ENCODE peak calls at places on chromosomes 13 and 19, in eight cellular contexts. One of them, this sample, is unnamed.

GRCh38 chr13:27632648-27633047 is 11.0 kb downstream of the POLR1D start:
- DNase-seq in cardiac fibroblast: no peak
- DNase-seq in foreskin fibroblast: no peak
- DNase-seq in neural crest cell: no peak
- DNase-seq in GM10248: no peak
- DNase-seq in A673: no peak
- DNase-seq in lower leg skin: no peak
- DNase-seq in GM20000: no peak
- DNase-seq in this sample: no peak

GRCh38 chr19:1624458-1624857 is 19.2 kb upstream of the UQCR11 start:
- DNase-seq in GM20000: peak; percentile 88
- DNase-seq in neural crest cell: peak; percentile 64
- DNase-seq in GM10248: peak; percentile 69
- DNase-seq in foreskin fibroblast: peak; percentile 28
- DNase-seq in A673: peak; percentile 92
- DNase-seq in lower leg skin: no peak
- DNase-seq in cardiac fibroblast: peak; percentile 49
- DNase-seq in this sample: no peak

GRCh38 chr13:48954086-48954485 is 21.6 kb upstream of the FNDC3A start:
- DNase-seq in GM20000: no peak
- DNase-seq in foreskin fibroblast: peak; percentile 36
- DNase-seq in cardiac fibroblast: peak; percentile 24
- DNase-seq in GM10248: no peak
- DNase-seq in neural crest cell: no peak
- DNase-seq in lower leg skin: no peak
- DNase-seq in A673: no peak
- DNase-seq in this sample: no peak

GRCh38 chr19:41434450-41434849 is 5.3 kb downstream of the DMAC2 start:
- DNase-seq in foreskin fibroblast: no peak
- DNase-seq in cardiac fibroblast: no peak
- DNase-seq in GM20000: no peak
- DNase-seq in A673: no peak
- DNase-seq in GM10248: no peak
- DNase-seq in lower leg skin: no peak
- DNase-seq in neural crest cell: no peak
- DNase-seq in this sample: no peak

GRCh38 chr13:84670245-84670644 is 788.0 kb upstream of the SLITRK1 start:
- DNase-seq in A673: no peak
- DNase-seq in GM10248: no peak
- DNase-seq in cardiac fibroblast: no peak
- DNase-seq in lower leg skin: no peak
- DNase-seq in GM20000: no peak
- DNase-seq in neural crest cell: no peak
- DNase-seq in foreskin fibroblast: no peak
- DNase-seq in this sample: no peak

GRCh38 chr13:53064721-53065120 is 36.1 kb downstream of the OLFM4 start:
- DNase-seq in GM20000: no peak
- DNase-seq in A673: peak; percentile 63
- DNase-seq in GM10248: no peak
- DNase-seq in neural crest cell: no peak
- DNase-seq in foreskin fibroblast: no peak
- DNase-seq in lower leg skin: no peak
- DNase-seq in cardiac fibroblast: no peak
- DNase-seq in this sample: no peak

GRCh38 chr19:58562126-58563033 is 4.0 kb upstream of the UBE2M start:
- DNase-seq in GM20000: peak; percentile 42
- DNase-seq in lower leg skin: peak; percentile 76
- DNase-seq in neural crest cell: no peak
- DNase-seq in foreskin fibroblast: peak; percentile 44
- DNase-seq in A673: peak; percentile 51
- DNase-seq in GM10248: no peak
- DNase-seq in cardiac fibroblast: peak; percentile 46
- DNase-seq in this sample: peak; percentile 55

GRCh38 chr13:109794095-109794494 is 7.7 kb upstream of the IRS2 start:
- DNase-seq in GM20000: no peak
- DNase-seq in cardiac fibroblast: no peak
- DNase-seq in neural crest cell: no peak
- DNase-seq in A673: no peak
- DNase-seq in foreskin fibroblast: no peak
- DNase-seq in GM10248: no peak
- DNase-seq in lower leg skin: no peak
- DNase-seq in this sample: no peak

GRCh38 chr19:8835446-8835845 is 3.3 kb downstream of the MBD3L1 start:
- DNase-seq in lower leg skin: no peak
- DNase-seq in foreskin fibroblast: no peak
- DNase-seq in A673: no peak
- DNase-seq in cardiac fibroblast: no peak
- DNase-seq in neural crest cell: no peak
- DNase-seq in GM20000: no peak
- DNase-seq in GM10248: no peak
- DNase-seq in this sample: no peak

GRCh38 chr13:39968646-39969475 is 313.4 kb downstream of the COG6 start:
- DNase-seq in GM20000: no peak
- DNase-seq in foreskin fibroblast: no peak
- DNase-seq in lower leg skin: no peak
- DNase-seq in GM10248: no peak
- DNase-seq in neural crest cell: no peak
- DNase-seq in A673: no peak
- DNase-seq in cardiac fibroblast: no peak
- DNase-seq in this sample: no peak

GRCh38 chr13:36447501-36447900 is 15.2 kb downstream of the CCNA1 start:
- DNase-seq in foreskin fibroblast: no peak
- DNase-seq in cardiac fibroblast: peak; percentile 32
- DNase-seq in GM20000: no peak
- DNase-seq in lower leg skin: no peak
- DNase-seq in GM10248: no peak
- DNase-seq in A673: no peak
- DNase-seq in neural crest cell: no peak
- DNase-seq in this sample: no peak

GRCh38 chr13:39881887-39882286 is 226.4 kb downstream of the COG6 start:
- DNase-seq in lower leg skin: no peak
- DNase-seq in A673: no peak
- DNase-seq in foreskin fibroblast: no peak
- DNase-seq in GM10248: no peak
- DNase-seq in GM20000: no peak
- DNase-seq in neural crest cell: no peak
- DNase-seq in cardiac fibroblast: peak; percentile 25
- DNase-seq in this sample: no peak

GRCh38 chr13:107138468-107138867 is 570.5 kb upstream of the ARGLU1 start:
- DNase-seq in GM20000: no peak
- DNase-seq in lower leg skin: no peak
- DNase-seq in neural crest cell: no peak
- DNase-seq in foreskin fibroblast: no peak
- DNase-seq in A673: no peak
- DNase-seq in GM10248: no peak
- DNase-seq in cardiac fibroblast: no peak
- DNase-seq in this sample: no peak

GRCh38 chr19:41430907-41431306 is 3.7 kb upstream of the B3GNT8 start:
- DNase-seq in cardiac fibroblast: no peak
- DNase-seq in A673: peak; percentile 35
- DNase-seq in GM10248: no peak
- DNase-seq in lower leg skin: no peak
- DNase-seq in GM20000: no peak
- DNase-seq in foreskin fibroblast: no peak
- DNase-seq in neural crest cell: no peak
- DNase-seq in this sample: no peak

GRCh38 chr19:29795882-29796523 is 15.8 kb upstream of the CCNE1 start:
- DNase-seq in lower leg skin: no peak
- DNase-seq in foreskin fibroblast: no peak
- DNase-seq in cardiac fibroblast: no peak
- DNase-seq in GM10248: no peak
- DNase-seq in GM20000: no peak
- DNase-seq in neural crest cell: no peak
- DNase-seq in A673: no peak
- DNase-seq in this sample: no peak

GRCh38 chr13:94535231-94535630 is 55.7 kb upstream of the DCT start:
- DNase-seq in GM10248: no peak
- DNase-seq in A673: no peak
- DNase-seq in foreskin fibroblast: no peak
- DNase-seq in GM20000: no peak
- DNase-seq in cardiac fibroblast: no peak
- DNase-seq in neural crest cell: no peak
- DNase-seq in lower leg skin: no peak
- DNase-seq in this sample: no peak

GRCh38 chr13:104854007-104854406 is 1681.5 kb downstream of the EFNB2 start:
- DNase-seq in foreskin fibroblast: no peak
- DNase-seq in lower leg skin: no peak
- DNase-seq in cardiac fibroblast: no peak
- DNase-seq in neural crest cell: no peak
- DNase-seq in GM20000: no peak
- DNase-seq in A673: no peak
- DNase-seq in GM10248: no peak
- DNase-seq in this sample: no peak

GRCh38 chr19:49690656-49691242 is at the start of gene CPT1C:
- DNase-seq in GM20000: no peak
- DNase-seq in foreskin fibroblast: peak; percentile 77
- DNase-seq in A673: peak; percentile 95
- DNase-seq in cardiac fibroblast: peak; percentile 78
- DNase-seq in neural crest cell: peak; percentile 84
- DNase-seq in GM10248: peak; percentile 64
- DNase-seq in lower leg skin: peak; percentile 95
- DNase-seq in this sample: peak; percentile 74

GRCh38 chr19:1591421-1592022 is 1.1 kb downstream of the MBD3 start:
- DNase-seq in A673: peak; percentile 36
- DNase-seq in neural crest cell: no peak
- DNase-seq in cardiac fibroblast: peak; percentile 13
- DNase-seq in foreskin fibroblast: no peak
- DNase-seq in lower leg skin: no peak
- DNase-seq in GM10248: no peak
- DNase-seq in GM20000: no peak
- DNase-seq in this sample: no peak

GRCh38 chr19:35555301-35556005 is 8.0 kb downstream of the ATP4A start:
- DNase-seq in cardiac fibroblast: peak; percentile 26
- DNase-seq in neural crest cell: no peak
- DNase-seq in lower leg skin: no peak
- DNase-seq in GM10248: no peak
- DNase-seq in foreskin fibroblast: no peak
- DNase-seq in A673: no peak
- DNase-seq in GM20000: peak; percentile 64
- DNase-seq in this sample: peak; percentile 60
- TF ChIP-seq CTCF in cardiac fibroblast: peak; percentile 17
- TF ChIP-seq CTCF in neural crest cell: peak; percentile 38
- TF ChIP-seq CTCF in lower leg skin: no peak
- TF ChIP-seq CTCF in GM10248: peak; percentile 34
- TF ChIP-seq CTCF in foreskin fibroblast: no peak
- TF ChIP-seq CTCF in A673: peak; percentile 31
- TF ChIP-seq CTCF in GM20000: no peak
- TF ChIP-seq CTCF in this sample: peak; percentile 23

GRCh38 chr19:3734310-3734600 is 26.1 kb downstream of the TJP3 start:
- DNase-seq in foreskin fibroblast: no peak
- DNase-seq in GM10248: no peak
- DNase-seq in neural crest cell: no peak
- DNase-seq in lower leg skin: no peak
- DNase-seq in GM20000: no peak
- DNase-seq in cardiac fibroblast: no peak
- DNase-seq in A673: no peak
- DNase-seq in this sample: no peak

GRCh38 chr19:3733549-3734309 is 25.5 kb downstream of the TJP3 start:
- DNase-seq in GM20000: no peak
- DNase-seq in neural crest cell: no peak
- DNase-seq in cardiac fibroblast: no peak
- DNase-seq in GM10248: no peak
- DNase-seq in foreskin fibroblast: no peak
- DNase-seq in A673: peak; percentile 69
- DNase-seq in lower leg skin: no peak
- DNase-seq in this sample: no peak

GRCh38 chr19:3730457-3730958 is 22.3 kb downstream of the TJP3 start:
- DNase-seq in neural crest cell: no peak
- DNase-seq in GM20000: no peak
- DNase-seq in A673: no peak
- DNase-seq in foreskin fibroblast: no peak
- DNase-seq in GM10248: no peak
- DNase-seq in cardiac fibroblast: no peak
- DNase-seq in lower leg skin: no peak
- DNase-seq in this sample: no peak

GRCh38 chr19:3736106-3736724 is 25.3 kb downstream of the APBA3 start:
- DNase-seq in foreskin fibroblast: no peak
- DNase-seq in neural crest cell: no peak
- DNase-seq in lower leg skin: no peak
- DNase-seq in GM20000: no peak
- DNase-seq in A673: no peak
- DNase-seq in GM10248: no peak
- DNase-seq in cardiac fibroblast: no peak
- DNase-seq in this sample: no peak

GRCh38 chr19:3732108-3732507 is 23.9 kb downstream of the TJP3 start:
- DNase-seq in lower leg skin: no peak
- DNase-seq in GM20000: no peak
- DNase-seq in neural crest cell: no peak
- DNase-seq in foreskin fibroblast: no peak
- DNase-seq in cardiac fibroblast: no peak
- DNase-seq in GM10248: no peak
- DNase-seq in A673: no peak
- DNase-seq in this sample: no peak
- TF ChIP-seq CTCF in lower leg skin: no peak
- TF ChIP-seq CTCF in GM20000: no peak
- TF ChIP-seq CTCF in neural crest cell: no peak
- TF ChIP-seq CTCF in foreskin fibroblast: no peak
- TF ChIP-seq CTCF in cardiac fibroblast: no peak
- TF ChIP-seq CTCF in GM10248: no peak
- TF ChIP-seq CTCF in A673: no peak
- TF ChIP-seq CTCF in this sample: no peak

DNA sequence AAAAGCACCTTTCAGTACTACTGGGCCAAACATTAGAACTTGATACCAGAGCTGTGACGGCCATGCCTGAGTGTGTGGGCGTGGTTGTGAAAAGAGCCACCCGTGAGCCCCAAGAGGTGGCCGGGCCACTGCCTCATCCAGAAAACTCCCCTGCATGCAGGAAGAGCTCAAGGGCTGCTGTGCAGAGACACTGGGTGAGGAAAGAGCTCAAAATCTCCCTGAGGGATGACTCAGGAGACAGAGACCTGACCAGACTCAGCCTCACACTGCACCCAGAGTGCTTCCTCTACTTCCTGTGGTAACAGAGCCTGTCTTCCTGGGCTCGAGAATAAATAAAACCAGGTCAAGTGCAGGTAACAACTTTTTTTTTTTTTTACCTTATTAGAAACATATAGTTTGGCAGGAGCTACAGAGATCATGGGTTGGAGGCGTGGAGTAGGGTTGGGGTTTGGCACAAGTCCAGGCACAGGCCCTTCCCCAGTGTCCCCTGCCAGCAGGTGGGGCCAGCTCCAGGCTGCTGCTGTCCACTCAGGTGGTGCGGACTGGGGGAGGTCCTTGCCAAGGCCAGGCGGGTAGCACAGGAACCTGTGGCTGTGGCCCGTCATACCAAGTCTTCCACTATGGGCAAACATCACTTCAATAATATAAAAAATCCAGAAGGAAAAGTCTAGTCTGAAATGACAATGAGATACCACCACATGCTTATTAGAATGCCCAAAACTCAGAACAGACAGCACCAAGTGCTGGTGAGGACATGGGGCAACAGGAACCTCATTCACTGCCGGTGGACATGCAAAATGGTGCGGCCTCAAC is 25.5 kb downstream of the ELL start:
- DNase-seq in A673: peak; percentile 26
- DNase-seq in neural crest cell: no peak
- DNase-seq in cardiac fibroblast: peak; percentile 37
- DNase-seq in lower leg skin: no peak
- DNase-seq in GM10248: peak; percentile 65
- DNase-seq in GM20000: peak; percentile 54
- DNase-seq in foreskin fibroblast: peak; percentile 62
- DNase-seq in this sample: peak; percentile 67
- TF ChIP-seq CTCF in A673: no peak
- TF ChIP-seq CTCF in neural crest cell: no peak
- TF ChIP-seq CTCF in cardiac fibroblast: no peak
- TF ChIP-seq CTCF in lower leg skin: no peak
- TF ChIP-seq CTCF in GM10248: no peak
- TF ChIP-seq CTCF in GM20000: no peak
- TF ChIP-seq CTCF in foreskin fibroblast: no peak
- TF ChIP-seq CTCF in this sample: peak; percentile 7

GRCh38 chr19:23283925-23284324 is 33.7 kb upstream of the ZNF724 start:
- DNase-seq in foreskin fibroblast: peak; percentile 10
- DNase-seq in lower leg skin: peak; percentile 87
- DNase-seq in neural crest cell: peak; percentile 47
- DNase-seq in cardiac fibroblast: peak; percentile 22
- DNase-seq in GM10248: no peak
- DNase-seq in A673: peak; percentile 38
- DNase-seq in GM20000: peak; percentile 28
- DNase-seq in this sample: peak; percentile 27
- TF ChIP-seq CTCF in foreskin fibroblast: peak; percentile 33
- TF ChIP-seq CTCF in lower leg skin: no peak
- TF ChIP-seq CTCF in neural crest cell: peak; percentile 67
- TF ChIP-seq CTCF in cardiac fibroblast: peak; percentile 84
- TF ChIP-seq CTCF in GM10248: no peak
- TF ChIP-seq CTCF in A673: peak; percentile 37
- TF ChIP-seq CTCF in GM20000: peak; percentile 31
- TF ChIP-seq CTCF in this sample: peak; percentile 53

This sample was measured in GM13977.